ENCODE peak calls at places on chromosome 16, in five cellular contexts. I, M, Z, D and N are unnamed samples.

GRCh38 chr16:9389543-9390207 is 298.2 kb downstream of the HAPSTR1 start:
- DNase-seq in I (no peak), M (no peak), Z (no peak), D (no peak), N (no peak)

GRCh38 chr16:67451704-67452435 is 20.9 kb downstream of the HSD11B2 start:
- DNase-seq in I (no peak), M (no peak), Z (peak), D (peak), N (no peak)

GRCh38 chr16:19696312-19696711 is 21.7 kb downstream of the KNOP1 start:
- DNase-seq in I (no peak), M (peak), Z (peak), D (peak), N (peak)

GRCh38 chr16:282944-283744 is at the start of gene PDIA2:
- DNase-seq in I (peak), M (no peak), Z (no peak), D (peak), N (no peak)

GRCh38 chr16:18803569-18804462 is 2.5 kb upstream of the ARL6IP1 start:
- DNase-seq in I (no peak), M (peak), Z (no peak), D (no peak), N (no peak)

GRCh38 chr16:23160574-23160973 is 11.3 kb upstream of the USP31 start:
- DNase-seq in I (no peak), M (peak), Z (no peak), D (no peak), N (no peak)

GRCh38 chr16:17301184-17301583 is 169.6 kb downstream of the XYLT1 start:
- DNase-seq in I (no peak), M (no peak), Z (no peak), D (no peak), N (no peak)

GRCh38 chr16:74709477-74709877 is 8.8 kb upstream of the MLKL start:
- DNase-seq in I (peak), M (peak), Z (peak), D (peak), N (no peak)

GRCh38 chr16:81198635-81199034 is 39.9 kb upstream of the BCO1 start:
- DNase-seq in I (no peak), M (no peak), Z (no peak), D (no peak), N (no peak)

GRCh38 chr16:11310997-11311561 is 29.9 kb upstream of the PRM1 start:
- DNase-seq in I (no peak), M (no peak), Z (no peak), D (no peak), N (no peak)

GRCh38 chr16:27817038-27817437 is 246.5 kb downstream of the GSG1L start:
- DNase-seq in I (no peak), M (no peak), Z (no peak), D (no peak), N (no peak)

GRCh38 chr16:48632137-48632774 is 22.3 kb upstream of the N4BP1 start:
- DNase-seq in I (no peak), M (no peak), Z (no peak), D (peak), N (no peak)

GRCh38 chr16:12600536-12601256 is 203.0 kb downstream of the CPPED1 start:
- DNase-seq in I (no peak), M (no peak), Z (no peak), D (no peak), N (no peak)

GRCh38 chr16:495127-495748 is 32.3 kb upstream of the CAPN15 start:
- DNase-seq in I (no peak), M (peak), Z (peak), D (no peak), N (no peak)

GRCh38 chr16:14527411-14528044 is 102.5 kb downstream of the PARN start:
- DNase-seq in I (no peak), M (peak), Z (no peak), D (no peak), N (no peak)

GRCh38 chr16:19542138-19542821 is 13.2 kb upstream of the VPS35L start:
- DNase-seq in I (no peak), M (no peak), Z (no peak), D (no peak), N (no peak)

GRCh38 chr16:10980811-10981210 is 36.4 kb downstream of the CLEC16A start:
- DNase-seq in I (no peak), M (no peak), Z (no peak), D (no peak), N (no peak)

GRCh38 chr16:5070431-5071186 is 1.0 kb upstream of the ALG1 start:
- DNase-seq in I (no peak), M (no peak), Z (no peak), D (no peak), N (no peak)

GRCh38 chr16:86027366-86028126 is 128.6 kb downstream of the IRF8 start:
- DNase-seq in I (no peak), M (no peak), Z (peak), D (no peak), N (no peak)

GRCh38 chr16:67283039-67283825 is 3.9 kb downstream of the PLEKHG4 start:
- DNase-seq in I (no peak), M (peak), Z (no peak), D (no peak), N (no peak)

GRCh38 chr16:74563828-74564263 is 43.1 kb downstream of the GLG1 start:
- DNase-seq in I (no peak), M (peak), Z (no peak), D (peak), N (no peak)

GRCh38 chr16:66541388-66542360 is 8.2 kb downstream of the TK2 start:
- DNase-seq in I (no peak), M (no peak), Z (no peak), D (no peak), N (no peak)

GRCh38 chr16:75433732-75434413 is 570 bp upstream of the CFDP1 start:
- DNase-seq in I (no peak), M (peak), Z (peak), D (peak), N (peak)

GRCh38 chr16:75621170-75621477 is 2.0 kb downstream of the ADAT1 start:
- DNase-seq in I (no peak), M (peak), Z (no peak), D (no peak), N (no peak)

GRCh38 chr16:81446318-81447275 is 2.0 kb downstream of the CMIP start:
- DNase-seq in I (no peak), M (no peak), Z (peak), D (peak), N (no peak)

GRCh38 chr16:68658258-68658973 is 13.3 kb downstream of the CDH3 start:
- DNase-seq in I (no peak), M (peak), Z (no peak), D (no peak), N (peak)

GRCh38 chr16:74710401-74710800 is 9.7 kb upstream of the MLKL start:
- DNase-seq in I (no peak), M (no peak), Z (no peak), D (no peak), N (no peak)

DNA sequence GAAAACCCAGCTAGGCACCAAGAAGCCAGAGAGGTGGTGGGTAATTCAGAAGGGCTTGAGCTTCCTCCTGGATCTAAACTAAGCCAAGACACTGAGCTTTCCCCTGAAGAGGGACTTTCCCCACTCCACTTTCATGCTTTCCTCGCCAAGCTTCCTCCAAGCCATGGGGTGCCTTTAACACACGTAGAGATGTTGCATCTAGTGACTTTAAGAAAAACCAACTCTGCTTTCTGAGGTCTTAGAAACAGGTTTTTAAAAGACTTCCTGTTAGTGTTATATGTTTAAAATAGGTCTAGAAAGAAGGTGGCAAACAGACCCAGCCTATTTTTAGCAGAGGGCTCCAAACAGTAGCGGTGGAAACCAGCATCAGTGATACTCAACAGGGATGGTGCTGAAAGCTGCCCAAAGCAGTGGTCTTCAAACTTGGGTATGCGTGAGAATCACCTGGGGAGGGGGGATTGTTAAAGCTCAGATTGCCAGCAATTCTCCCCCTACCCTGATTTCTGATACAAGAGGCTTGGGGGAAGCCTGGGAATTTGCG is 585.6 kb downstream of the CDH13 start:
- DNase-seq in I (no peak), M (no peak), Z (no peak), D (no peak), N (no peak)
- TF ChIP-seq CTCF in I (no peak), M (no peak), Z (no peak), D (no peak), N (no peak)

DNA sequence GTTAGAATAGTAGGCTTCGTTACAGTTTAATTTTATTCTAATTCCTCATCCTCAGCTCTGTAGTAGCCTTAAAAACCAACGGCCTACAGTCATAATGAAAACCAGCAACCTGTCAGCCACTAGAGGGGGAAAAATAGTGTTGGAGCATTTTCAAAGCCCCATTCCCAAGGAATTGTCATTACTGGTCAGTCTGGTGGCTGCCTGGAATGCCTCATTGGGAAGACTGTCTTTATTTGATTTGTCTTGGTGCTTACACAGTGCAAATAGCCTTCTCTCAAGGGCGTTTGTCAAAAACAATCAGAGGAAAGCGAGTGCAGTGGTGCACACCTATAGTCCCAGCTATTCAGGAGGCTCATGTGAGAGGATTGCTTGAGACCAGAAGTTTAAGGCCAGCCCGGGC is 4.7 kb downstream of the LPCAT2 start:
- DNase-seq in I (no peak), M (no peak), Z (no peak), D (no peak), N (no peak)
- TF ChIP-seq CTCF in I (no peak), M (peak), Z (no peak), D (no peak), N (no peak)

GRCh38 chr16:88850531-88851199 is 6.1 kb downstream of the GALNS start:
- DNase-seq in I (no peak), M (no peak), Z (no peak), D (no peak), N (no peak)

GRCh38 chr16:88848557-88848956 is 8.2 kb downstream of the GALNS start:
- DNase-seq in I (peak), M (no peak), Z (no peak), D (no peak), N (no peak)

GRCh38 chr16:88846088-88846487 is 10.7 kb downstream of the GALNS start:
- DNase-seq in I (peak), M (peak), Z (no peak), D (no peak), N (no peak)

GRCh38 chr16:88844412-88845118 is 12.2 kb downstream of the GALNS start:
- DNase-seq in I (no peak), M (no peak), Z (no peak), D (no peak), N (no peak)

DNA sequence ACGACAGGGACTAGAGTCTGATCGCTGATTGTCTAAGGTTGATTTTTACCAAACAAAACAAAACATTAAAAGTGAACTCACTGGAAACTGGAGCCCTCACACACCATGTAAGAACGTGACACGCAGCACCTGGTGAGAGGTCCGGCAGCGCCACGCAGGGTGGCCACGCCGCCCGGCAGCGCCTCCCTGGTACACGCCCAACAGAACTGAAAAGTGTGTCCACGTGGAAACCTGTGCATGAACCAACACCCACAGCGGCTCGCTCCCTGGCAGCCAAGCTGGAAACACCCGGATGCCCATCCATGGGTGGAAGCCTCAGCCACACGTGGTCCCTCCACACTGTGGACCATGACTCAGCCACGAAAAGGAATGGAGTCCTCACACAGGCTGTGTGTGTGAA is 9.1 kb downstream of the GALNS start:
- DNase-seq in I (no peak), M (no peak), Z (no peak), D (no peak), N (no peak)
- TF ChIP-seq CTCF in I (no peak), M (no peak), Z (no peak), D (no peak), N (no peak)

GRCh38 chr16:57419506-57419905 is 14.9 kb downstream of the CCL17 start:
- DNase-seq in I (peak), M (no peak), Z (no peak), D (peak), N (no peak)
- TF ChIP-seq CTCF in I (no peak), M (no peak), Z (no peak), D (no peak), N (no peak)

GRCh38 chr16:3608069-3608468 is 3.3 kb downstream of the SLX4 start:
- DNase-seq in I (no peak), M (no peak), Z (no peak), D (no peak), N (no peak)

GRCh38 chr16:3612510-3613466 is 1.4 kb upstream of the SLX4 start:
- DNase-seq in I (no peak), M (peak), Z (no peak), D (peak), N (no peak)

GRCh38 chr16:3609895-3610697 is 1.3 kb downstream of the SLX4 start:
- DNase-seq in I (no peak), M (no peak), Z (no peak), D (no peak), N (no peak)

GRCh38 chr16:3610698-3611144 is 685 bp downstream of the SLX4 start:
- DNase-seq in I (no peak), M (no peak), Z (no peak), D (no peak), N (no peak)

DNA sequence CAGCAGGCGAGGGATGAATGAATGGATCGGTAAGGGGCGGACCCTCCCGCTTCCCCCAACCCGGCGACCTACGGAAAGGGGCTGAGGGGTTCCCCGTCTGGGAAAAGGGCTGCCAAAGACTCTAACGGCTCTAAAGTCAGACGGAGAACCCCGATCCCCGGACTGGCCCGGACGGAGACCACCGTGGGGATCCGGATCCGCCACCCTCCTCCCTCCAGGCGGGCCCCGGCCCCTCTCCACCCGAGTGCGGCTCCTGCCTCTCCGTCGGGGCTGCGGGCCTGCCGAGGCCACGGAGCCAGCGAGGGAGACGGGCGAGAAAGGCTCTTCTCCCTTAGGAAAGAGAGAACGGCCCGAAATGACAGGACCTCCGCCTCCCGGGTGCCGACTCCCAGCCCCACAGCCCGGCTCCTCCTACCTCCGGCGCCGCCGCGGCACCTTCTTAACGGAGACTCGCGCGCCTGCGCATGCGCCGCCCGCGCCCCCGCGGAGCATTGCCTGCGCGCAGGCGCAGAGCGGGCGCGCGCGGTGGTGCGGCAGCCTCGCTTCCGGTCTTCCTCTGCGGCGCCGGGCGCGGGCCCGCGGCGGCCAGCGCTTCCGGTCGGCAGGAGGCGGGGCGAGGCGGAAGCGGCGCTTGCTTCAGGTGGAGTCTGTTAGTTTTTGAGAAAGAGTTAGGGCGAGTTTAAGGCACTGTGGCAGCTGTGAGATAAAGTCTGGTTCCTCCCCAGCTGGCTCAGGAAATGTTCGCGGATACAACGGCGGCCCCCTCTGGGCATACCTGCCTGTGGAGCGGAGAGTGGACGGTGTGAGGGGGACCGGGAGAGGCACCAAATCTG is at the start of gene SLX4:
- DNase-seq in I (peak), M (peak), Z (peak), D (peak), N (peak)
- TF ChIP-seq CTCF in I (no peak), M (no peak), Z (no peak), D (no peak), N (no peak)

DNA sequence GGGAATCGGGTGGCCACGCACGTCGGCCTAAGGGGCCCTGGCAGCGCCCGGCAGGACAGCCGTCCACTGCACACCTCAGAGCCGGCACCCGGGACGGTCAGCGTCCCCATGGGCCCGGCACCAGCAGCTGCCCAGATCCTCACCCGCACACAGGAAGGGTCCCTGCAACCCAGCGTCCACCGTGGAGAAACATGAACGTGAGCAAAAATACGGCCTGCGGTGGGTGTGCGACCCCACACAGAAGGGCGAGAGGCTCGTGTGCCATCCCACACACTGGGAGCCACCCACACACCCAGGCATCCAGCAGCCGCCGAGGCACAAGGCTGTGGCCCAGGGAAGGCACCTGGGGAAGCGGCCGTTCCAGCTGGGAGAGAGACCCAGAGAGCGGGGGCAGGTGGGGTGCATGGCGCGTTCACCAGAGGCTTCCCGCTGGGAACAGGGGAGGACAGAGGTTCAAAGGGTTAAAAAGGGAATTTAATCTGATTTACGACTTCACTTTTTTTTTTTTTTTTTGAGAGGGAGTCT is 6.4 kb downstream of the PIEZO1 start:
- DNase-seq in I (peak), M (no peak), Z (no peak), D (no peak), N (no peak)
- TF ChIP-seq CTCF in I (no peak), M (no peak), Z (no peak), D (no peak), N (no peak)

GRCh38 chr16:50139580-50139979 is 13.5 kb upstream of the TENT4B start:
- DNase-seq in I (no peak), M (no peak), Z (no peak), D (no peak), N (no peak)

GRCh38 chr16:50133214-50133613 is 19.9 kb upstream of the TENT4B start:
- DNase-seq in I (no peak), M (no peak), Z (no peak), D (no peak), N (no peak)

GRCh38 chr16:50137268-50137667 is 15.8 kb upstream of the TENT4B start:
- DNase-seq in I (no peak), M (no peak), Z (no peak), D (no peak), N (no peak)

GRCh38 chr16:50136399-50136798 is 16.7 kb upstream of the TENT4B start:
- DNase-seq in I (no peak), M (no peak), Z (no peak), D (no peak), N (no peak)
- TF ChIP-seq CTCF in I (no peak), M (peak), Z (no peak), D (no peak), N (no peak)

GRCh38 chr16:21101631-21102420 is 48.8 kb downstream of the DNAH3 start:
- DNase-seq in I (no peak), M (peak), Z (peak), D (peak), N (no peak)
- TF ChIP-seq CTCF in I (no peak), M (peak), Z (no peak), D (no peak), N (peak)

GRCh38 chr16:24539850-24540484 is 601 bp downstream of the RBBP6 start:
- DNase-seq in I (peak), M (no peak), Z (peak), D (peak), N (no peak)
- TF ChIP-seq CTCF in I (no peak), M (no peak), Z (no peak), D (no peak), N (no peak)

GRCh38 chr16:87947356-87948118 is 3.7 kb upstream of the BANP start:
- DNase-seq in I (peak), M (no peak), Z (no peak), D (no peak), N (no peak)

GRCh38 chr16:87948119-87948545 is 3.1 kb upstream of the BANP start:
- DNase-seq in I (peak), M (no peak), Z (no peak), D (no peak), N (no peak)

GRCh38 chr16:87942680-87943079 is 6.4 kb upstream of the CA5A start:
- DNase-seq in I (no peak), M (no peak), Z (no peak), D (no peak), N (no peak)

GRCh38 chr16:87946596-87947350 is 4.5 kb upstream of the BANP start:
- DNase-seq in I (peak), M (no peak), Z (no peak), D (no peak), N (no peak)

GRCh38 chr16:87945351-87946042 is 5.7 kb upstream of the BANP start:
- DNase-seq in I (peak), M (peak), Z (peak), D (peak), N (no peak)
- TF ChIP-seq CTCF in I (no peak), M (no peak), Z (no peak), D (no peak), N (no peak)